ENCODE peak calls at places on chromosome 21, in five cellular contexts. E is WTC11, I is GM06990, O is pancreas, N is brain microvascular endothelial cell. L is an unnamed sample.

GRCh38 chr21:36825683-36826082 is 126.8 kb downstream of the SIM2 start:
- DNase-seq in E (no peak), I (no peak), O (no peak), N (no peak), L (no peak)

GRCh38 chr21:17387030-17387617 is 125.7 kb upstream of the CXADR start:
- DNase-seq in E (peak), I (no peak), O (peak), N (peak), L (no peak)

GRCh38 chr21:24310780-24311179 is 1296.5 kb downstream of the MRPL39 start:
- DNase-seq in E (no peak), I (no peak), O (no peak), N (no peak), L (no peak)

GRCh38 chr21:15365751-15366392 is 301.1 kb upstream of the NRIP1 start:
- DNase-seq in E (no peak), I (no peak), O (no peak), N (no peak), L (no peak)

GRCh38 chr21:36828208-36828607 is 129.3 kb downstream of the SIM2 start:
- DNase-seq in E (no peak), I (no peak), O (no peak), N (no peak), L (no peak)

GRCh38 chr21:17523007-17523451 is 10.2 kb downstream of the CXADR start:
- DNase-seq in E (no peak), I (no peak), O (no peak), N (no peak), L (no peak)

GRCh38 chr21:40688106-40688850 is 158.7 kb downstream of the DSCAM start:
- DNase-seq in E (no peak), I (no peak), O (no peak), N (no peak), L (no peak)

GRCh38 chr21:38938343-38938742 is 132.6 kb downstream of the ETS2 start:
- DNase-seq in E (no peak), I (no peak), O (no peak), N (peak), L (no peak)

DNA sequence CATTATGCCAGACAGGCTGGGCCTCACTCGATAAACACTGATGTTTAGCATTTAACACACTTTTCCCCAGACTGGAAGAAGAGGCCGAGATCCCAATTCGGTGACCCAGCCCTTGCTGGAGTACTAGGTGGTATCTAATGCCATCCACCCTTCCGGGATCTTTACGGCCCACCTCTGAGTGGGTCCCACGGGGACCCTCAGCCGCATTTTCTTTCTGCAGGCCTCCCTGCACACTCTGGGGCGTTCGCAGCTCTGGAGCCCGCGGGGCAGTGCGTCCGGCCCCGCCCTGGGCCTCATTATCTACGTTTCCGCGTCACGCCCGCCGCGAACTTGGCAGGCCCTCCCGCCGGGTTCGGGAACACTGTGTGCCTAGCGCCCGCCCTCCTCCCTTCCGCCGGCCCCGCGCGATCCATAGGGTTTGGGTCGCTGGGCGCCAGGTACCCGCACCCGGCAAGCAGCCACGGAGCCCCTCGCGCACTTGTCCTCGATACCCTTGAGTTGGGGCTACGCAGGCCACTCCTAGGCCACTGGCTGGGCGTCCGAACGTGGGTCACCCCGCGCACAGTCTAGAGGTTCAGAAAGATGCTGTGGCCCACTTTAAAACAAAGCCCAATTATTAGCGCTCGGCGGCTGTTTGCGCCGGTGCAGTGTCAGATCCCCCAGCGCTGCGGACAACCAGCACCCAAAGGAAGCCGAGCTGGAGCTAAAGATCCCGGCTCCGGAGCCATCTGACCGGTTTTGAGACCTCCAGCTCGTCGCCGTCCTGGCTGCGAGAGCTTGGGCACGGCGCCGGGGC is 942 bp upstream of the EVA1C start:
- DNase-seq in E (peak), I (no peak), O (peak), N (no peak), L (no peak)
- TF ChIP-seq CTCF in E (no peak), I (no peak), O (no peak), N (no peak), L (no peak)

GRCh38 chr21:45499201-45499750 is 43.0 kb downstream of the SLC19A1 start:
- DNase-seq in E (no peak), I (no peak), O (peak), N (no peak), L (peak)
- TF ChIP-seq CTCF in E (no peak), I (no peak), O (no peak), N (no peak), L (no peak)

GRCh38 chr21:33127154-33127893 is 57.4 kb downstream of the OLIG1 start:
- DNase-seq in E (peak), I (no peak), O (peak), N (peak), L (no peak)
- TF ChIP-seq CTCF in E (peak), I (peak), O (no peak), N (peak), L (peak)

GRCh38 chr21:23155281-23155680 is 2157.1 kb downstream of the NCAM2 start:
- DNase-seq in E (no peak), I (no peak), O (no peak), N (no peak), L (no peak)

GRCh38 chr21:23162213-23162946 is 2164.2 kb downstream of the NCAM2 start:
- DNase-seq in E (no peak), I (no peak), O (no peak), N (no peak), L (no peak)

DNA sequence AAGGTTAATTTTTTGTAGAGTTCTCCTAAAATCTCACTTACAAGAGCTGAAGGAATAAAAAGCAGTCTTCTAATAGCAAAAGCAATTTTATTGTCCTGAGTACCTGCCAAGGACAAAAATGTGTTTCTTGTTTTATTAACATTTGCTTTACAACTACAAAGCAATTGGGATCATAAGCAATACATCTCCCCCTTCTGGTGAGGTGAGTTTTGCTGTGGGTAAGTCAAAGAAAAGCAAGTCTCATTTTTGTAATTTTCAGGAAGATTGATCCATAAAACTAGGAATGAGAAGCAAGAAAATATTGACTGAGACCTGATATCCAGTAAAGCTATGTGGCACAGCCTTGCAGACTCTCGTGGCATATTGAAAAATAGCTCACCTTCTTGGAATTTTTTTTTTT is 2162.7 kb downstream of the NCAM2 start:
- DNase-seq in E (no peak), I (no peak), O (no peak), N (no peak), L (no peak)
- TF ChIP-seq CTCF in E (no peak), I (no peak), O (no peak), N (no peak), L (peak)

GRCh38 chr21:35400233-35400939 is 351.3 kb upstream of the RUNX1 start:
- DNase-seq in E (no peak), I (peak), O (peak), N (peak), L (no peak)
- TF ChIP-seq CTCF in E (no peak), I (peak), O (peak), N (peak), L (peak)

DNA sequence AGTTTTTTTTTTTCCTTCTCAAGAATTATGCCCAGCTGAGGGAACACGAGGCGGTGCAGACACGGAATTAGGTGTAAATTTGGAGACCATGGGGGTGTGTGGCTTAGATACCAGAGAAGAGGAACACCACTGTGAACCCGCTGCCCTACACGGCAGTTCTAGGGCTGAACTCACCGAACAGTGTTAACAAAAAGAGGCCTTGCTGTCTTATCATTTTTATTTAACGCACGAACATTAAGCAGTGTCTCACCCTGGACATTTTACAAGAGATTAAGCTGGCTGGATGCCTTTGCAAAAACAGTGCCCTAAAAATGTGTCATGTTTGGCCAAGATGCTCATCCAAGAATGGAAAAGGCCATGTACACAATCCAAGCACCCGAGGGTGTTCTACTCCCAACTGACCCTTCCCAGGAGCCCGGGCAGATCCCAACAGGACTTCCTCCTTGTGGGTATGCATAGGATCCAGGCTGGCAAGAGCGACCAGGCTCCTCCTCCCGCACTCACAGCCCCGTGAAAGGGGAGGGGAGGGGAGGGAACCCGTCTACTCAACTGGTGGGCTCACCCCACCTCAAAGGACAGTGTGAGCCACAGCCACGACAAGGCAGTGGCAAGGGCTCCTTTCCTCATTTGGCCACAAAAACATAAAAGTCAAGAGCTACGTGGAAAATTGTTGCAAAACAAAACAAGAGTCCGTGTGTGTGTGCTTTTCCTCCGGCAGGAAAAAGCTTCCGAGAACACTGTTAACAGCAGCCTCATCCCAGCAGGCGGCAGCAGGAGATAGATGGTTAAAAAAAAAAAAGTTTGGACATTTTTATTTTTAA is 20.3 kb downstream of the C2CD2 start:
- DNase-seq in E (no peak), I (no peak), O (no peak), N (no peak), L (no peak)
- TF ChIP-seq CTCF in E (no peak), I (no peak), O (no peak), N (peak), L (peak)

GRCh38 chr21:44364151-44365053 is 11.0 kb downstream of the TRPM2 start:
- DNase-seq in E (no peak), I (no peak), O (no peak), N (no peak), L (peak)
- TF ChIP-seq CTCF in E (no peak), I (no peak), O (no peak), N (no peak), L (no peak)

GRCh38 chr21:25734654-25735220 is at the start of the genes ATP5PF and GABPA:
- DNase-seq in E (peak), I (peak), O (peak), N (peak), L (peak)

GRCh38 chr21:25733859-25734653 is 648 bp downstream of the ATP5PF start:
- DNase-seq in E (peak), I (no peak), O (no peak), N (peak), L (no peak)

GRCh38 chr21:25732091-25732760 is 2.5 kb downstream of the ATP5PF start:
- DNase-seq in E (no peak), I (no peak), O (no peak), N (no peak), L (no peak)

GRCh38 chr21:25735895-25736597 is 1.3 kb downstream of the GABPA start:
- DNase-seq in E (no peak), I (no peak), O (no peak), N (peak), L (no peak)

GRCh38 chr21:25735221-25735894 is 586 bp downstream of the GABPA start:
- DNase-seq in E (peak), I (peak), O (peak), N (peak), L (peak)
- TF ChIP-seq CTCF in E (no peak), I (no peak), O (no peak), N (no peak), L (peak)